ENCODE peak calls at places on chromosomes 11 and 22, in four cellular contexts. H is A549, O is HepG2, T is K562. Z is an unnamed sample.

GRCh38 chr22:29717789-29718188 is 2.0 kb upstream of the CABP7 start:
- DNase-seq in H (no peak), T (no peak), O (no peak), Z (no peak)

GRCh38 chr22:35553341-35553740 is 12.7 kb downstream of the RASD2 start:
- DNase-seq in O (no peak), T (no peak), H (no peak), Z (no peak)

GRCh38 chr22:20985720-20986119 is 3.6 kb downstream of the LZTR1 start:
- DNase-seq in T (no peak), O (no peak), H (no peak), Z (no peak)

GRCh38 chr11:48169706-48170105 is 46.9 kb upstream of the OR4B1 start:
- DNase-seq in H (no peak), T (no peak), O (no peak), Z (peak; percentile 34)

GRCh38 chr11:93906486-93906885 is 56.1 kb upstream of the VSTM5 start:
- DNase-seq in O (no peak), H (no peak), T (no peak), Z (peak; percentile 25)

GRCh38 chr11:9687736-9688494 is 24.0 kb downstream of the SWAP70 start:
- DNase-seq in O (no peak), T (no peak), H (no peak), Z (peak; percentile 36)

GRCh38 chr11:416757-417621 is 2.2 kb upstream of the SIGIRR start:
- DNase-seq in H (no peak), T (no peak), O (no peak), Z (no peak)

GRCh38 chr22:47012589-47013365 is 250.3 kb downstream of the TBC1D22A start:
- DNase-seq in T (peak; percentile 37), H (no peak), O (peak; percentile 15), Z (peak; percentile 77)

GRCh38 chr11:8092587-8093424 is 11.8 kb downstream of the TUB start:
- DNase-seq in H (peak; percentile 66), O (peak; percentile 58), T (peak; percentile 87), Z (peak; percentile 66)

GRCh38 chr11:26753738-26754504 is 32.1 kb upstream of the SLC5A12 start:
- DNase-seq in O (peak; percentile 56), H (peak; percentile 62), T (peak; percentile 8), Z (peak; percentile 74)

GRCh38 chr22:40399661-40400060 is 29.3 kb downstream of the SGSM3 start:
- DNase-seq in T (no peak), H (no peak), O (no peak), Z (no peak)

GRCh38 chr22:24186352-24186740 is 5.1 kb downstream of the SUSD2 start:
- DNase-seq in H (no peak), O (no peak), T (no peak), Z (no peak)

GRCh38 chr22:32618461-32619140 is 144.0 kb downstream of the FBXO7 start:
- DNase-seq in O (no peak), T (no peak), H (no peak), Z (no peak)

GRCh38 chr22:21681566-21682370 is 16.0 kb downstream of the PPIL2 start:
- DNase-seq in O (no peak), H (no peak), T (peak; percentile 59), Z (no peak)

GRCh38 chr11:15166204-15166603 is 51.5 kb downstream of the INSC start:
- DNase-seq in T (no peak), O (no peak), H (no peak), Z (no peak)

GRCh38 chr22:25494774-25495173 is 69.7 kb upstream of the GRK3 start:
- DNase-seq in O (no peak), T (no peak), H (no peak), Z (no peak)

GRCh38 chr22:36193577-36193976 is 8.0 kb downstream of the APOL4 start:
- DNase-seq in T (no peak), H (no peak), O (no peak), Z (no peak)

GRCh38 chr11:122277553-122277952 is 161.5 kb upstream of the BLID start:
- DNase-seq in H (no peak), T (no peak), O (no peak), Z (no peak)

GRCh38 chr11:8905528-8906165 is 5.3 kb upstream of the AKIP1 start:
- DNase-seq in O (no peak), T (no peak), H (peak; percentile 56), Z (peak; percentile 83)

GRCh38 chr22:32567544-32567943 is 92.9 kb downstream of the FBXO7 start:
- DNase-seq in T (no peak), H (no peak), O (no peak), Z (no peak)

GRCh38 chr22:44309137-44309536 is 3.6 kb downstream of the SHISAL1 start:
- DNase-seq in T (no peak), O (no peak), H (peak; percentile 53), Z (peak; percentile 98)

GRCh38 chr11:129280027-129280811 is 88.1 kb upstream of the ARHGAP32 start:
- DNase-seq in T (no peak), O (peak; percentile 58), H (no peak), Z (peak; percentile 65)

GRCh38 chr11:30729187-30729713 is 143.1 kb upstream of the MPPED2 start:
- DNase-seq in H (no peak), T (no peak), O (no peak), Z (no peak)

GRCh38 chr11:128240546-128240945 is 346.8 kb downstream of the ETS1 start:
- DNase-seq in O (no peak), T (no peak), H (no peak), Z (peak; percentile 43)

GRCh38 chr11:82767123-82767522 is 33.5 kb upstream of the FAM181B start:
- DNase-seq in H (no peak), O (no peak), T (no peak), Z (no peak)

GRCh38 chr11:6022954-6023353 is 7.6 kb downstream of the OR56A1 start:
- DNase-seq in O (peak; percentile 43), H (peak; percentile 57), T (peak; percentile 10), Z (peak; percentile 43)

GRCh38 chr11:30452842-30453241 is 129.9 kb downstream of the ARL14EP start:
- DNase-seq in H (no peak), T (no peak), O (no peak), Z (no peak)

GRCh38 chr11:69295995-69296889 is 2.3 kb downstream of the MYEOV start:
- DNase-seq in H (peak; percentile 80), T (no peak), O (peak; percentile 80), Z (peak; percentile 74)

GRCh38 chr11:84899740-84900139 is 727.4 kb downstream of the DLG2 start:
- DNase-seq in H (peak; percentile 43), T (peak; percentile 9), O (peak; percentile 10), Z (peak; percentile 5)

GRCh38 chr22:50676211-50676636 is 3.6 kb downstream of the SHANK3 start:
- DNase-seq in H (no peak), T (peak; percentile 1), O (no peak), Z (no peak)

GRCh38 chr11:11025087-11025486 is 167.2 kb upstream of the ZBED5 start:
- DNase-seq in H (peak; percentile 26), O (no peak), T (no peak), Z (peak; percentile 75)

GRCh38 chr11:76362716-76363115 is 18.2 kb downstream of the THAP12 start:
- DNase-seq in H (no peak), T (no peak), O (no peak), Z (no peak)

GRCh38 chr11:66842501-66842895 is 743 bp upstream of the RCE1 start:
- DNase-seq in O (no peak), T (no peak), H (no peak), Z (no peak)

GRCh38 chr22:48520888-48521600 is 1306.6 kb downstream of the BRD1 start:
- DNase-seq in O (no peak), T (peak; percentile 18), H (no peak), Z (no peak)

GRCh38 chr11:3942160-3942955 is 86.9 kb downstream of the STIM1 start:
- DNase-seq in H (no peak), O (peak; percentile 84), T (no peak), Z (no peak)

GRCh38 chr22:45319319-45319675 is 9.6 kb downstream of the FAM118A start:
- DNase-seq in T (no peak), O (no peak), H (no peak), Z (peak; percentile 77)
- H3K4me2 ChIP-seq in T (no peak overlapping the region), O (no peak overlapping the region), H (no peak overlapping the region), Z (peak overlapping the region; percentile 45)

GRCh38 chr22:26604368-26604767 is 13.5 kb downstream of the CRYBB1 start:
- DNase-seq in T (no peak), O (no peak), H (no peak), Z (no peak)
- TF ChIP-seq MAZ in T (no peak), O (no peak), H (no peak), Z (no peak)

GRCh38 chr22:45680932-45681700 is 9.5 kb downstream of the ATXN10 start:
- DNase-seq in T (no peak), H (peak; percentile 42), O (no peak), Z (peak; percentile 90)
- H3K4me2 ChIP-seq in T (no peak overlapping the region), H (peak overlapping the region; percentile 72), O (no peak overlapping the region), Z (peak overlapping the region; percentile 67)

GRCh38 chr11:59171508-59172322 is at the start of gene DTX4:
- DNase-seq in O (peak; percentile 81), T (peak; percentile 91), H (peak; percentile 90), Z (peak; percentile 86)

GRCh38 chr11:59174664-59175033 is 2.7 kb downstream of the DTX4 start:
- DNase-seq in O (peak; percentile 68), H (peak; percentile 24), T (no peak), Z (peak; percentile 70)

GRCh38 chr11:59173080-59173963 is 1.4 kb downstream of the DTX4 start:
- DNase-seq in T (no peak), O (peak; percentile 13), H (no peak), Z (peak; percentile 30)

GRCh38 chr11:59173964-59174663 is 2.2 kb downstream of the DTX4 start:
- DNase-seq in O (peak; percentile 89), H (no peak), T (no peak), Z (peak; percentile 59)

DNA sequence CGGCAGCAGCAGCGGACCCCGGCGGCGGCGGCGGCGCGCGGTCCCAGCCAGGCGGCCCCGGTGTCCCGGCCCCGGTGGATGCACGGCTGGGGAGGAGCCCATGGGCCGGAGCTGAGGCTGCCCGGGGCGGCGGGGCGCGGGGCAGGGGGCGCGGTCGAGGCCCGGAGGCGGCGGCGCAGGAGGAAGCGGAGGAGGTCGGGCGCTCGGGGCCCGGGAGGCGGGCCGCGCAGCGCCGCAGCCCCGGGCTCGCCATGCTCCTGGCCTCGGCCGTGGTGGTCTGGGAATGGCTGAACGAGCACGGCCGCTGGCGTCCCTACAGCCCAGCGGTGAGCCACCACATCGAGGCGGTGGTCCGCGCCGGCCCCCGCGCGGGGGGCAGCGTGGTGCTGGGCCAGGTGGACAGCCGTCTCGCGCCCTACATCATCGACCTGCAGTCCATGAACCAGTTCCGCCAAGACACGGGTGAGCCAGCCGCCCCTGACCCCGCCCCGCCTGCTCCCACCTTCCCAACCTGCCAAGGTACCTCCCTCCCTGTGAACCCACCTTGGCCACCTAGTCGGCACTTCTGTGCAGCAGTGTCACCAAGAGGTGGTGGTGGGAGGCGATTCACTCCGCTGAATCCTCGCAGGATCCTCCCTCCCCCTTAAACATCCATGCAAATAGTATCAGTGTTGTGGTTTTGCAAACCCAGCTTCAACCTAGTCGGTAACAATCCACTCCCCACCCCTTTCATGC is 580 bp downstream of the DTX4 start:
- DNase-seq in T (peak; percentile 37), H (no peak), O (peak; percentile 10), Z (no peak)
- TF ChIP-seq MAZ in T (no peak), H (no peak), O (no peak), Z (no peak)

Z was measured in IMR-90.